ENCODE peak calls at places on chromosomes 6 and 20, in seven cellular contexts. One of them, this sample, is unnamed.

GRCh38 chr6:47752801-47753200 is 29.0 kb upstream of the OPN5 start:
- DNase-seq in left ventricle myocardium inferior: no peak
- DNase-seq in testis: no peak
- DNase-seq in upper lobe of right lung: no peak
- DNase-seq in caudate nucleus: no peak
- DNase-seq in A549: no peak
- DNase-seq in SJSA1: no peak
- DNase-seq in this sample: no peak

GRCh38 chr6:145722190-145722589 is 13.1 kb downstream of the EPM2A start:
- DNase-seq in left ventricle myocardium inferior: no peak
- DNase-seq in caudate nucleus: no peak
- DNase-seq in SJSA1: no peak
- DNase-seq in upper lobe of right lung: no peak
- DNase-seq in A549: no peak
- DNase-seq in testis: no peak
- DNase-seq in this sample: no peak

GRCh38 chr6:32442977-32443552 is 3.4 kb downstream of the HLA-DRA start:
- DNase-seq in upper lobe of right lung: no peak
- DNase-seq in A549: no peak
- DNase-seq in caudate nucleus: no peak
- DNase-seq in SJSA1: no peak
- DNase-seq in testis: no peak
- DNase-seq in left ventricle myocardium inferior: no peak
- DNase-seq in this sample: no peak

GRCh38 chr6:46502486-46503119 is 11.4 kb upstream of the RCAN2 start:
- DNase-seq in testis: peak
- DNase-seq in caudate nucleus: no peak
- DNase-seq in A549: no peak
- DNase-seq in SJSA1: no peak
- DNase-seq in left ventricle myocardium inferior: no peak
- DNase-seq in upper lobe of right lung: no peak
- DNase-seq in this sample: no peak

GRCh38 chr20:4666001-4666470 is 55.7 kb upstream of the PRND start:
- DNase-seq in testis: no peak
- DNase-seq in A549: no peak
- DNase-seq in SJSA1: peak
- DNase-seq in caudate nucleus: no peak
- DNase-seq in upper lobe of right lung: no peak
- DNase-seq in left ventricle myocardium inferior: no peak
- DNase-seq in this sample: no peak

GRCh38 chr20:50915424-50915823 is 15.8 kb downstream of the ADNP start:
- DNase-seq in SJSA1: no peak
- DNase-seq in upper lobe of right lung: no peak
- DNase-seq in caudate nucleus: no peak
- DNase-seq in A549: no peak
- DNase-seq in left ventricle myocardium inferior: no peak
- DNase-seq in testis: no peak
- DNase-seq in this sample: no peak

GRCh38 chr6:42978487-42978792 is 541 bp downstream of the PEX6 start:
- DNase-seq in SJSA1: peak
- DNase-seq in testis: peak
- DNase-seq in left ventricle myocardium inferior: peak
- DNase-seq in A549: peak
- DNase-seq in upper lobe of right lung: peak
- DNase-seq in caudate nucleus: no peak
- DNase-seq in this sample: no peak

GRCh38 chr20:38290829-38291581 is 13.0 kb upstream of the BPI start:
- DNase-seq in A549: peak
- DNase-seq in caudate nucleus: no peak
- DNase-seq in left ventricle myocardium inferior: peak
- DNase-seq in SJSA1: peak
- DNase-seq in upper lobe of right lung: no peak
- DNase-seq in testis: no peak
- DNase-seq in this sample: no peak

GRCh38 chr20:39271205-39271604 is 309.1 kb downstream of the DHX35 start:
- DNase-seq in caudate nucleus: no peak
- DNase-seq in A549: no peak
- DNase-seq in upper lobe of right lung: peak
- DNase-seq in testis: peak
- DNase-seq in left ventricle myocardium inferior: peak
- DNase-seq in SJSA1: no peak
- DNase-seq in this sample: no peak

GRCh38 chr6:31321005-31321707 is 35.8 kb downstream of the HLA-B start:
- DNase-seq in left ventricle myocardium inferior: no peak
- DNase-seq in A549: no peak
- DNase-seq in caudate nucleus: no peak
- DNase-seq in SJSA1: no peak
- DNase-seq in testis: no peak
- DNase-seq in upper lobe of right lung: no peak
- DNase-seq in this sample: no peak

GRCh38 chr20:50758992-50759391 is 27.6 kb downstream of the PARD6B start:
- DNase-seq in caudate nucleus: no peak
- DNase-seq in testis: no peak
- DNase-seq in SJSA1: no peak
- DNase-seq in A549: no peak
- DNase-seq in upper lobe of right lung: no peak
- DNase-seq in left ventricle myocardium inferior: no peak
- DNase-seq in this sample: no peak

GRCh38 chr6:144331610-144332009 is 46.5 kb downstream of the UTRN start:
- DNase-seq in left ventricle myocardium inferior: no peak
- DNase-seq in caudate nucleus: no peak
- DNase-seq in A549: peak
- DNase-seq in testis: no peak
- DNase-seq in SJSA1: no peak
- DNase-seq in upper lobe of right lung: no peak
- DNase-seq in this sample: no peak

GRCh38 chr6:144330588-144330987 is 45.5 kb downstream of the UTRN start:
- DNase-seq in A549: no peak
- DNase-seq in left ventricle myocardium inferior: no peak
- DNase-seq in caudate nucleus: no peak
- DNase-seq in testis: no peak
- DNase-seq in upper lobe of right lung: peak
- DNase-seq in SJSA1: no peak
- DNase-seq in this sample: peak

GRCh38 chr6:144330017-144330416 is 44.9 kb downstream of the UTRN start:
- DNase-seq in testis: no peak
- DNase-seq in caudate nucleus: no peak
- DNase-seq in left ventricle myocardium inferior: no peak
- DNase-seq in A549: no peak
- DNase-seq in upper lobe of right lung: no peak
- DNase-seq in SJSA1: no peak
- DNase-seq in this sample: no peak

GRCh38 chr6:144325232-144325631 is 40.1 kb downstream of the UTRN start:
- DNase-seq in left ventricle myocardium inferior: no peak
- DNase-seq in caudate nucleus: no peak
- DNase-seq in A549: no peak
- DNase-seq in testis: no peak
- DNase-seq in SJSA1: no peak
- DNase-seq in upper lobe of right lung: no peak
- DNase-seq in this sample: no peak

GRCh38 chr6:144327081-144327480 is 41.9 kb downstream of the UTRN start:
- DNase-seq in testis: peak
- DNase-seq in upper lobe of right lung: no peak
- DNase-seq in caudate nucleus: no peak
- DNase-seq in SJSA1: no peak
- DNase-seq in left ventricle myocardium inferior: no peak
- DNase-seq in A549: no peak
- DNase-seq in this sample: no peak
- H3K27ac ChIP-seq in testis: peak
- H3K27ac ChIP-seq in upper lobe of right lung: peak
- H3K27ac ChIP-seq in caudate nucleus: peak
- H3K27ac ChIP-seq in SJSA1: no peak
- H3K27ac ChIP-seq in left ventricle myocardium inferior: peak
- H3K27ac ChIP-seq in A549: no peak
- H3K27ac ChIP-seq in this sample: peak

GRCh38 chr6:166467436-166468000 is 84.8 kb upstream of the MPC1 start:
- DNase-seq in testis: no peak
- DNase-seq in upper lobe of right lung: no peak
- DNase-seq in left ventricle myocardium inferior: no peak
- DNase-seq in SJSA1: no peak
- DNase-seq in caudate nucleus: no peak
- DNase-seq in A549: no peak
- DNase-seq in this sample: no peak
- H3K27ac ChIP-seq in testis: no peak
- H3K27ac ChIP-seq in upper lobe of right lung: no peak
- H3K27ac ChIP-seq in left ventricle myocardium inferior: no peak
- H3K27ac ChIP-seq in SJSA1: no peak
- H3K27ac ChIP-seq in caudate nucleus: no peak
- H3K27ac ChIP-seq in A549: no peak
- H3K27ac ChIP-seq in this sample: no peak

DNA sequence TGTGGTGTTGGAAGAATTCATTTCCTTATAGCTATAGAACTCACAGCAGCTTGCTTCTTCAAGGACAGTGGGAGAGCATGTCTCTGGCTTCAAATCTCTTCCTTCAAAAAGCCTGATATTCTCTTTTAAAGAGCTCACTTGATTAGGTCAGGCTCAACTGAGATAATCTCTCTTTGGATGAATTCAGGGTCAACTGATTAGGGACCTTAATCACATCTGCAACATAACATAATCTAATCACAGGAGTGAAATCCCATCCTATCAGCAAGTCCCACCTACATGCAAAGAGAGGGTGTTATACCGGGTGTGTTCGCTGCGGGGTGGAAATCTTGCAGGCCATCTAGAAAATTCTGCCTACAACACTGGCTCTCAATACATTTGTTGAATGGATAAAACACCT is 77.6 kb upstream of the SULF2 start:
- DNase-seq in caudate nucleus: no peak
- DNase-seq in testis: no peak
- DNase-seq in A549: no peak
- DNase-seq in SJSA1: no peak
- DNase-seq in upper lobe of right lung: no peak
- DNase-seq in left ventricle myocardium inferior: no peak
- DNase-seq in this sample: no peak
- H3K27ac ChIP-seq in caudate nucleus: no peak
- H3K27ac ChIP-seq in testis: no peak
- H3K27ac ChIP-seq in A549: no peak
- H3K27ac ChIP-seq in SJSA1: no peak
- H3K27ac ChIP-seq in upper lobe of right lung: no peak
- H3K27ac ChIP-seq in left ventricle myocardium inferior: no peak
- H3K27ac ChIP-seq in this sample: no peak

GRCh38 chr6:166555066-166555465 is 31.4 kb downstream of the RAMACL start:
- DNase-seq in testis: no peak
- DNase-seq in upper lobe of right lung: no peak
- DNase-seq in left ventricle myocardium inferior: no peak
- DNase-seq in caudate nucleus: no peak
- DNase-seq in A549: no peak
- DNase-seq in SJSA1: no peak
- DNase-seq in this sample: no peak
- H3K27ac ChIP-seq in testis: peak
- H3K27ac ChIP-seq in upper lobe of right lung: peak
- H3K27ac ChIP-seq in left ventricle myocardium inferior: peak
- H3K27ac ChIP-seq in caudate nucleus: peak
- H3K27ac ChIP-seq in A549: no peak
- H3K27ac ChIP-seq in SJSA1: peak
- H3K27ac ChIP-seq in this sample: peak

GRCh38 chr6:149478631-149479314 is 6.0 kb downstream of the ZC3H12D start:
- DNase-seq in testis: no peak
- DNase-seq in left ventricle myocardium inferior: no peak
- DNase-seq in A549: no peak
- DNase-seq in upper lobe of right lung: no peak
- DNase-seq in caudate nucleus: no peak
- DNase-seq in SJSA1: no peak
- DNase-seq in this sample: no peak
- H3K27ac ChIP-seq in testis: no peak
- H3K27ac ChIP-seq in left ventricle myocardium inferior: no peak
- H3K27ac ChIP-seq in A549: no peak
- H3K27ac ChIP-seq in upper lobe of right lung: no peak
- H3K27ac ChIP-seq in caudate nucleus: no peak
- H3K27ac ChIP-seq in SJSA1: no peak
- H3K27ac ChIP-seq in this sample: no peak

GRCh38 chr6:16336056-16336810 is 97.8 kb downstream of the GMPR start:
- DNase-seq in A549: no peak
- DNase-seq in upper lobe of right lung: no peak
- DNase-seq in SJSA1: no peak
- DNase-seq in testis: no peak
- DNase-seq in caudate nucleus: no peak
- DNase-seq in left ventricle myocardium inferior: no peak
- DNase-seq in this sample: no peak

GRCh38 chr6:16337280-16337975 is 99.0 kb downstream of the GMPR start:
- DNase-seq in left ventricle myocardium inferior: peak
- DNase-seq in SJSA1: peak
- DNase-seq in upper lobe of right lung: peak
- DNase-seq in A549: no peak
- DNase-seq in testis: peak
- DNase-seq in caudate nucleus: no peak
- DNase-seq in this sample: peak

GRCh38 chr6:16339263-16339587 is 100.8 kb downstream of the GMPR start:
- DNase-seq in left ventricle myocardium inferior: no peak
- DNase-seq in A549: no peak
- DNase-seq in testis: no peak
- DNase-seq in caudate nucleus: no peak
- DNase-seq in SJSA1: no peak
- DNase-seq in upper lobe of right lung: no peak
- DNase-seq in this sample: no peak

GRCh38 chr6:16335176-16335575 is 96.8 kb downstream of the GMPR start:
- DNase-seq in caudate nucleus: no peak
- DNase-seq in testis: no peak
- DNase-seq in left ventricle myocardium inferior: no peak
- DNase-seq in upper lobe of right lung: no peak
- DNase-seq in A549: no peak
- DNase-seq in SJSA1: no peak
- DNase-seq in this sample: no peak

DNA sequence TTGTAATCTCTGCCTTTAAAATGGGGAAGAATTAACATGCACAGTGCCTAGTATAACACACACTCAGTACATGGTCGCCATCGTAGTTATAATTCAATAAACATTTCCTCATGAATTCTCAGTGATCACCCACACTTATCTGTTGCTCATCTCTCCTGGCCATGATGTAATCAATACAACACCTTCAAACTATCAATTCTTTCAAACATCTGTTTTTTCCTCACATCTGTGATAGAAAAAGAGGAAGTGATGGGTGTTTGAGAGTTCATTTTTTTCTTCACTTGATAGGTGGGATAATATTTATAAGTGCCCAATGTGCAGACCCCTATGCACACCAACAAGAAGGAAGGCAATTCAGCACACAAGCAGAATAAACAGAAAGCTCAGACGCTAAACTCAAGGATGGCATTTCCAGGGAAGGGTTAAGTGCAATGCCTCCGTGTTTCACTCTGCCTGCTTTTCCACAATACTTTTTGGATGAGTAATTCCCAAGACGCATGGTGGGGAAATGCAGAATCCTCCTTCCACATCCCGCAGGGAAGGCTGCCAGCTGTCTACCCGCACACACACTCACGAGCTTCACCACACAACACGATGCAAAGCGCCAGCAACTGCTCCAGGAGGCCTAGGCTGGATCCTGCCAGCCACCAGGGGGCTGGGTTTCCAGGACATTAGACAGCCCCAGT is 100.3 kb downstream of the GMPR start:
- DNase-seq in left ventricle myocardium inferior: peak
- DNase-seq in caudate nucleus: no peak
- DNase-seq in A549: peak
- DNase-seq in SJSA1: peak
- DNase-seq in testis: peak
- DNase-seq in upper lobe of right lung: peak
- DNase-seq in this sample: peak
- H3K27ac ChIP-seq in left ventricle myocardium inferior: no peak
- H3K27ac ChIP-seq in caudate nucleus: no peak
- H3K27ac ChIP-seq in A549: peak
- H3K27ac ChIP-seq in SJSA1: peak
- H3K27ac ChIP-seq in testis: no peak
- H3K27ac ChIP-seq in upper lobe of right lung: no peak
- H3K27ac ChIP-seq in this sample: peak